ENCODE peak calls at places on chromosomes 6 and 20, in four cellular contexts. X is HepG2, Z is SK-N-SH, R is K562. F is an unnamed sample.

GRCh38 chr6:56073761-56074160 is 173.6 kb downstream of the COL21A1 start:
- DNase-seq in X (no peak), Z (no peak), R (no peak), F (no peak)

GRCh38 chr6:41728073-41728936 is 7.1 kb downstream of the TFEB start:
- DNase-seq in X (peak), Z (no peak), R (no peak), F (no peak)

GRCh38 chr6:170142559-170142958 is 148.3 kb downstream of the DLL1 start:
- DNase-seq in X (no peak), Z (no peak), R (no peak), F (no peak)

GRCh38 chr20:54650201-54650722 is 174.9 kb downstream of the DOK5 start:
- DNase-seq in X (no peak), Z (no peak), R (no peak), F (no peak)

GRCh38 chr6:89997456-89998445 is 103.5 kb downstream of the GJA10 start:
- DNase-seq in X (no peak), Z (no peak), R (no peak), F (no peak)

GRCh38 chr6:34067814-34068213 is 78.1 kb downstream of the GRM4 start:
- DNase-seq in X (no peak), Z (no peak), R (no peak), F (no peak)

GRCh38 chr20:50996901-50997830 is 25.7 kb downstream of the KCNG1 start:
- DNase-seq in X (no peak), Z (no peak), R (no peak), F (no peak)

GRCh38 chr6:10297825-10298224 is 117.0 kb downstream of the TFAP2A start:
- DNase-seq in X (no peak), Z (no peak), R (no peak), F (no peak)

GRCh38 chr6:18186033-18186432 is 30.8 kb downstream of the KDM1B start:
- DNase-seq in X (no peak), Z (no peak), R (no peak), F (no peak)

GRCh38 chr6:111601875-111602274 is 3.8 kb downstream of the TRAF3IP2 start:
- DNase-seq in X (no peak), Z (no peak), R (no peak), F (no peak)

GRCh38 chr6:97059473-97059872 is 134.9 kb downstream of the KLHL32 start:
- DNase-seq in X (peak), Z (peak), R (peak), F (no peak)

DNA sequence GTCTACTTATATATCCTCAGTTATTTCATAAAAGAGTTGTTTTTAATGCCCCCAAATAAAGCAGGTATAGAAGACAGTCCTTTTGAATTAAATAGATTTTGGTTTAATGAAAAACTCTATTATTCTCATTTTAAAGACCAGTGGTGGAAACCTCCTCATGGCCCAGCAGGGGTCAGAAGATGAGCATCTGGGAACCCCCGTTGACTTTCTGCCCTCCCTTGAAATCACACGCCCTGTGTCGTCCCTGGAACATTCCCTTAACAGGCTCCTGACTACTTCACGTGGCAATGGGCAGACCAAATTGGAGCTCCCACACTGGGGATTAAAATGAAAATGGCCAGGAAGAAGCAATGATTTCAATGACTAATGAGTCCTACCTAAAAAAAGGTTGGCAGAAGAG is 220.9 kb downstream of the KIF16B start:
- DNase-seq in X (no peak), Z (no peak), R (peak), F (no peak)
- TF ChIP-seq FOXJ3 in X (no peak), Z (no peak), R (no peak), F (no peak)

GRCh38 chr6:80468398-80468797 is 361.9 kb downstream of the BCKDHB start:
- DNase-seq in X (peak), Z (no peak), R (no peak), F (no peak)

GRCh38 chr6:80467408-80467807 is 360.9 kb downstream of the BCKDHB start:
- DNase-seq in X (no peak), Z (no peak), R (no peak), F (no peak)

GRCh38 chr6:80465513-80465912 is 359.0 kb downstream of the BCKDHB start:
- DNase-seq in X (no peak), Z (no peak), R (no peak), F (no peak)

GRCh38 chr6:80466981-80467380 is 360.5 kb downstream of the BCKDHB start:
- DNase-seq in X (no peak), Z (no peak), R (no peak), F (no peak)

GRCh38 chr6:80464901-80465300 is 358.4 kb downstream of the BCKDHB start:
- DNase-seq in X (no peak), Z (no peak), R (no peak), F (peak)
- TF ChIP-seq FOXJ3 in X (no peak), Z (no peak), R (no peak), F (no peak)

GRCh38 chr6:149286905-149287304 is 30.6 kb upstream of the TAB2 start:
- DNase-seq in X (no peak), Z (no peak), R (no peak), F (no peak)

GRCh38 chr6:149289966-149290365 is 27.5 kb upstream of the TAB2 start:
- DNase-seq in X (no peak), Z (no peak), R (no peak), F (no peak)

GRCh38 chr6:149285626-149286025 is 31.9 kb upstream of the TAB2 start:
- DNase-seq in X (no peak), Z (no peak), R (no peak), F (no peak)

GRCh38 chr6:149289192-149289741 is 28.2 kb upstream of the TAB2 start:
- DNase-seq in X (peak), Z (no peak), R (no peak), F (no peak)

GRCh38 chr6:149284904-149285303 is 32.6 kb upstream of the TAB2 start:
- DNase-seq in X (no peak), Z (no peak), R (no peak), F (no peak)
- TF ChIP-seq FOXJ3 in X (no peak), Z (no peak), R (no peak), F (no peak)

GRCh38 chr20:39800548-39800947 is 838.4 kb downstream of the DHX35 start:
- DNase-seq in X (no peak), Z (no peak), R (no peak), F (no peak)
- TF ChIP-seq FOXJ3 in X (no peak), Z (no peak), R (no peak), F (no peak)

GRCh38 chr20:15020845-15021244 is 683.4 kb upstream of the FLRT3 start:
- DNase-seq in X (no peak), Z (no peak), R (no peak), F (no peak)

GRCh38 chr20:15018966-15019365 is 681.6 kb upstream of the FLRT3 start:
- DNase-seq in X (no peak), Z (no peak), R (no peak), F (no peak)

GRCh38 chr20:15022921-15023320 is 685.5 kb upstream of the FLRT3 start:
- DNase-seq in X (no peak), Z (no peak), R (no peak), F (no peak)
- TF ChIP-seq FOXJ3 in X (no peak), Z (no peak), R (no peak), F (no peak)

GRCh38 chr6:7085911-7086310 is 21.9 kb upstream of the RREB1 start:
- DNase-seq in X (no peak), Z (peak), R (no peak), F (no peak)
- TF ChIP-seq FOXJ3 in X (no peak), Z (no peak), R (no peak), F (no peak)

DNA sequence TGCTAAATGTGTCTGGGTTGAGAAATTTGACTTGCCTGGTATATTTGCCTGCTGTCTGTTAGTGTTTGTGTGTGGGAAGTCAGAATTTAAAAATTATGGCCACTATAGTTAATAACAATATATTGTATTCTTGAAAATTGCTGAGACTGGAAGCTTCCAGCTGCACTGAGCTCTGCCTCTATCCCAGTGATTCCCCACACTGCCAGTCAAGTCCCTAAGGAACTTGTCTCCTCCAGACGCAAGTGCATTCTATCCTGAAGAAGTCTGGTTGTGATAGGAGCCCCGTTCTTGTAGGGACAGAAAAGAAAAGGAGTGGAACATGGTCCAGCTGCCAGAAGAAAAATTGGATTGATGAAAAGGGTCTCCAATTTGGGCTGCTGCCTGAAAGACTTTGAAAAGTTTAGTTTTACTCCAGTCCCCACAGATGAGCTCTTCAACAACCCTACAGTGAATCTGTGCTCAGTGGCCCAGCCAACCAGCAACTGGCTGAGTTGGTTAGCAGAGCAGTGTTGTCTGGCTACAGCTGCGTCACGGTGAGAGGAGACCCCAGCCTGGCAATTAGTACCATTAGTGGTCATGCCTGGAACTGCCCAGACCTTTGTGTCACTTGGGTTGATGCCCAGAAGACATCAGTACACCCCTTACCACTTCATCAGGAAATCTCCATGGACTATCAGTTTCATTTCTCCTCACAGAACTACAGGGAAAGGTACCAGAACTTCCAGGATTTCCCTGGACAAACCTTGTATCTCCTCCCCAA is 183.1 kb upstream of the MCHR2 start:
- DNase-seq in X (no peak), Z (no peak), R (no peak), F (no peak)
- TF ChIP-seq FOXJ3 in X (no peak), Z (no peak), R (no peak), F (no peak)

F was measured in WTC11.